ENCODE peak calls at places on chromosomes 13 and 19, in four cellular contexts. U is heart left ventricle, L is caudate nucleus, E is choroid plexus epithelial cell. I is an unnamed sample.

GRCh38 chr13:44212633-44213387 is 160.8 kb upstream of the SERP2 start:
- DNase-seq in U (no peak), L (no peak), E (peak), I (no peak)

GRCh38 chr13:103044054-103044453 is 22.2 kb downstream of the SLC10A2 start:
- DNase-seq in U (no peak), L (no peak), E (no peak), I (no peak)

GRCh38 chr13:37192986-37193385 is 87.5 kb upstream of the CSNK1A1L start:
- DNase-seq in U (no peak), L (no peak), E (peak), I (no peak)

GRCh38 chr13:111267784-111268183 is 52.7 kb upstream of the TEX29 start:
- DNase-seq in U (no peak), L (no peak), E (peak), I (no peak)

GRCh38 chr19:42325308-42325895 is at the start of gene MEGF8:
- DNase-seq in U (peak), L (peak), E (peak), I (peak)

GRCh38 chr13:32116210-32116609 is 84.6 kb downstream of the FRY start:
- DNase-seq in U (no peak), L (no peak), E (peak), I (no peak)

GRCh38 chr19:45125975-45126493 is 33.1 kb downstream of the PPP1R37 start:
- DNase-seq in U (peak), L (peak), E (peak), I (peak)

GRCh38 chr13:28819046-28819747 is 942 bp upstream of the MTUS2 start:
- DNase-seq in U (no peak), L (no peak), E (peak), I (peak)

GRCh38 chr19:41441321-41441945 is 1.5 kb upstream of the ERICH4 start:
- DNase-seq in U (no peak), L (no peak), E (no peak), I (no peak)

GRCh38 chr13:99119686-99120085 is 81.0 kb upstream of the UBAC2 start:
- DNase-seq in U (no peak), L (no peak), E (no peak), I (no peak)

GRCh38 chr19:3699071-3699740 is 1.1 kb downstream of the PIP5K1C start:
- DNase-seq in U (peak), L (peak), E (peak), I (peak)

GRCh38 chr13:60009300-60010248 is 154.2 kb downstream of the DIAPH3 start:
- DNase-seq in U (no peak), L (no peak), E (no peak), I (no peak)

GRCh38 chr13:50358221-50358620 is 343.0 kb downstream of the KCNRG start:
- DNase-seq in U (no peak), L (no peak), E (peak), I (no peak)

GRCh38 chr19:12779162-12779993 is 4.0 kb upstream of the HOOK2 start:
- DNase-seq in U (peak), L (no peak), E (peak), I (peak)

GRCh38 chr13:106534844-106535551 is 464 bp downstream of the EFNB2 start:
- DNase-seq in U (peak), L (no peak), E (peak), I (peak)

GRCh38 chr19:39083983-39084731 is at the start of gene ACP7:
- DNase-seq in U (no peak), L (peak), E (no peak), I (peak)

GRCh38 chr19:53881482-53882390 is at the start of gene PRKCG:
- DNase-seq in U (no peak), L (peak), E (no peak), I (peak)

GRCh38 chr19:36604656-36605100 is 435 bp upstream of the ZNF382 start:
- DNase-seq in U (peak), L (peak), E (peak), I (no peak)

GRCh38 chr13:113801289-113801961 is 42.4 kb downstream of the TMEM255B start:
- DNase-seq in U (peak), L (no peak), E (no peak), I (peak)

GRCh38 chr13:93561553-93561952 is 334.9 kb downstream of the GPC6 start:
- DNase-seq in U (no peak), L (no peak), E (no peak), I (no peak)

GRCh38 chr19:588093-588742 is 1.5 kb upstream of the HCN2 start:
- DNase-seq in U (peak), L (peak), E (peak), I (peak)

GRCh38 chr19:14333101-14333871 is 48.0 kb upstream of the ADGRE5 start:
- DNase-seq in U (no peak), L (no peak), E (peak), I (peak)

GRCh38 chr19:1312732-1313694 is 27.3 kb downstream of the EFNA2 start:
- DNase-seq in U (no peak), L (no peak), E (peak), I (peak)

GRCh38 chr13:108218044-108218974 is at the start of gene ABHD13:
- DNase-seq in U (peak), L (peak), E (peak), I (peak)

GRCh38 chr13:27979001-27979643 is 9.4 kb downstream of the URAD start:
- DNase-seq in U (no peak), L (no peak), E (no peak), I (peak)

GRCh38 chr13:25375727-25376358 is 4.1 kb downstream of the ATP8A2 start:
- DNase-seq in U (no peak), L (no peak), E (peak), I (peak)

GRCh38 chr13:101785858-101786257 is 333.4 kb downstream of the ITGBL1 start:
- DNase-seq in U (peak), L (no peak), E (peak), I (peak)

GRCh38 chr19:10305139-10305806 is 4.3 kb downstream of the ZGLP1 start:
- DNase-seq in U (peak), L (peak), E (no peak), I (no peak)

GRCh38 chr19:16496613-16496983 is 404 bp downstream of the C19orf44 start:
- DNase-seq in U (peak), L (no peak), E (peak), I (no peak)

GRCh38 chr19:46221981-46222610 is 7.4 kb upstream of the IGFL1 start:
- DNase-seq in U (peak), L (no peak), E (peak), I (peak)

GRCh38 chr19:2270572-2271515 is 11.1 kb downstream of the PEAK3 start:
- DNase-seq in U (peak), L (peak), E (peak), I (peak)

GRCh38 chr19:16013851-16014840 is 62.1 kb upstream of the TPM4 start:
- DNase-seq in U (no peak), L (no peak), E (no peak), I (no peak)